ENCODE peak calls at places on chromosomes 13 and 19, in nine cellular contexts. H, O, N, S, F, X, T, J and K are unnamed samples.

GRCh38 chr13:89486721-89487120 is 1815.5 kb downstream of the SLITRK5 start:
- DNase-seq in H (no peak), O (no peak), N (no peak), S (no peak), F (no peak), X (no peak), T (no peak), J (no peak), K (no peak)

GRCh38 chr19:41753159-41753558 is 2.2 kb upstream of the CEACAM6 start:
- DNase-seq in H (no peak), O (peak), N (no peak), S (peak), F (peak), X (peak), T (no peak), J (peak), K (no peak)

GRCh38 chr13:39363393-39363792 is 239.6 kb downstream of the LHFPL6 start:
- DNase-seq in H (no peak), O (no peak), N (no peak), S (no peak), F (no peak), X (no peak), T (no peak), J (no peak), K (no peak)

GRCh38 chr13:113305208-113305607 is 8.2 kb downstream of the LAMP1 start:
- DNase-seq in H (no peak), O (no peak), N (no peak), S (no peak), F (peak), X (no peak), T (no peak), J (no peak), K (peak)

GRCh38 chr19:13761423-13761822 is 2.9 kb upstream of the MRI1 start:
- DNase-seq in H (no peak), O (no peak), N (no peak), S (no peak), F (no peak), X (no peak), T (no peak), J (no peak), K (no peak)

GRCh38 chr19:20664917-20665781 is 3.8 kb upstream of the ZNF626 start:
- DNase-seq in H (peak), O (no peak), N (peak), S (peak), F (no peak), X (no peak), T (no peak), J (peak), K (no peak)

GRCh38 chr13:99151516-99151915 is 49.1 kb upstream of the UBAC2 start:
- DNase-seq in H (no peak), O (no peak), N (no peak), S (no peak), F (peak), X (no peak), T (no peak), J (no peak), K (peak)

GRCh38 chr19:49677232-49677881 is at the start of gene PRMT1:
- DNase-seq in H (peak), O (peak), N (no peak), S (no peak), F (no peak), X (peak), T (no peak), J (no peak), K (no peak)

GRCh38 chr19:40542197-40542859 is 34.3 kb upstream of the SHKBP1 start:
- DNase-seq in H (no peak), O (no peak), N (peak), S (peak), F (no peak), X (no peak), T (peak), J (no peak), K (no peak)

GRCh38 chr19:39557791-39558622 is 18.0 kb upstream of the EID2 start:
- DNase-seq in H (peak), O (no peak), N (no peak), S (no peak), F (no peak), X (no peak), T (no peak), J (no peak), K (no peak)

GRCh38 chr13:50691176-50691681 is 152.3 kb downstream of the DLEU7 start:
- DNase-seq in H (peak), O (no peak), N (no peak), S (no peak), F (no peak), X (no peak), T (no peak), J (no peak), K (no peak)

GRCh38 chr13:58048670-58049069 is 417.1 kb downstream of the PCDH17 start:
- DNase-seq in H (no peak), O (no peak), N (no peak), S (no peak), F (no peak), X (no peak), T (no peak), J (no peak), K (no peak)

GRCh38 chr13:28409648-28410047 is 85.3 kb downstream of the FLT1 start:
- DNase-seq in H (no peak), O (no peak), N (no peak), S (no peak), F (no peak), X (no peak), T (no peak), J (no peak), K (no peak)

GRCh38 chr13:49020940-49021548 is 45.3 kb downstream of the FNDC3A start:
- DNase-seq in H (no peak), O (no peak), N (no peak), S (no peak), F (peak), X (no peak), T (no peak), J (peak), K (no peak)

GRCh38 chr13:48542581-48543341 is 9.9 kb upstream of the RCBTB2 start:
- DNase-seq in H (peak), O (no peak), N (peak), S (peak), F (no peak), X (no peak), T (peak), J (peak), K (no peak)

GRCh38 chr19:2050991-2051770 is at the start of gene MKNK2:
- DNase-seq in H (peak), O (peak), N (peak), S (peak), F (peak), X (peak), T (peak), J (peak), K (no peak)

GRCh38 chr19:14363203-14364097 is 17.8 kb upstream of the ADGRE5 start:
- DNase-seq in H (peak), O (no peak), N (peak), S (peak), F (peak), X (peak), T (peak), J (peak), K (no peak)

GRCh38 chr19:39401549-39402416 is 4.9 kb upstream of the ZFP36 start:
- DNase-seq in H (no peak), O (peak), N (peak), S (peak), F (peak), X (peak), T (peak), J (peak), K (peak)

GRCh38 chr19:27720155-27720554 is 1492.8 kb downstream of the UQCRFS1 start:
- DNase-seq in H (no peak), O (no peak), N (no peak), S (no peak), F (no peak), X (no peak), T (no peak), J (no peak), K (no peak)

GRCh38 chr13:36919833-36920611 is at the start of gene SMAD9:
- DNase-seq in H (peak), O (no peak), N (peak), S (peak), F (peak), X (no peak), T (peak), J (peak), K (no peak)
- H3K27ac ChIP-seq in H (peak), O (no peak), N (peak), S (peak), F (no peak), X (no peak), T (peak), J (no peak), K (no peak)

GRCh38 chr19:55276720-55277430 is 3.0 kb downstream of the HSPBP1 start:
- DNase-seq in H (no peak), O (no peak), N (no peak), S (no peak), F (no peak), X (no peak), T (no peak), J (no peak), K (no peak)
- H3K27ac ChIP-seq in H (no peak), O (no peak), N (no peak), S (no peak), F (no peak), X (peak), T (no peak), J (no peak), K (no peak)

DNA sequence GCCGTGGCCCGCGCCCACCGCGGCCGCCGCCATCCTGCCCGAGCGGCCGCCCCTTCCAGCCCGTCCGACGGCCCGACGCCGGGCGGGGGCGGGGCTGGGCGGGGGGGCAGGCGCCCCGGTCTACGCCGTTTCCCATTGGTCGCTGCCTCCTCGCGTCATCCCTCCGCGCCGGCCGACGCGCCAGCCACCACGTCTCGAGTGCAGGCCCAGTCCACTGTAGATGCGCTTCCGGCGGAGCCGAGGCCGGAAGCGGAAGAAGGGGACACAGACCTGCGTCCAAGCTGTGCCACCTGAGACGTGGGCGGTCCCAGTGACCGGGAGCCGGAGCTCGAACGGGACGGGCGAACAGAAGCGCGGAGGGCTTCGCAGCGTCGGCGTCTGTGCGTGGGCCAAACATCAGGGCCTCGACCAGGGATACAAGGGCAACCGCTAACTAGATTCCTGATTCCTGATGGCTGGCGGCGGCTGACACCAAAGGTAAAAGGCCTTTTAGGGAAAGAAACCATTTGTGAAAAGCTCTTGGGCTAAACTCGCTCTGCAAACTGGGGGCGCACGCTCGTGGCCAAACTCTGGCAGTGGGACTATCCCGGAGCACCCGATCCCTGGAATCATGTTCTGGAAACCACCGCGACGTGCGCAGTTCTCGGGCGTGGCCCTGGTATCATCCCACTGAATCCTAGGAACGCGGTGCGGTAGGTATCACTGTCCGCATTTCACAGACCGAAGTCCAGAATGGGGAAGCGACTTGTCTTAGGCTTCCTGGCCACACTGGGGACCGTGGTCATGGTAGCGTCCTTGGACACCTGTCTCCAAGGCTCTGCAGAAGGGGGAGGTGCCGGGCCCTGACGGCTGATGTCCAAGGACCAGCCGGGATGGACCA is at the start of gene SLC35E1:
- DNase-seq in H (peak), O (peak), N (peak), S (peak), F (peak), X (peak), T (peak), J (peak), K (peak)
- H3K27ac ChIP-seq in H (peak), O (peak), N (peak), S (peak), F (peak), X (peak), T (peak), J (peak), K (peak)

DNA sequence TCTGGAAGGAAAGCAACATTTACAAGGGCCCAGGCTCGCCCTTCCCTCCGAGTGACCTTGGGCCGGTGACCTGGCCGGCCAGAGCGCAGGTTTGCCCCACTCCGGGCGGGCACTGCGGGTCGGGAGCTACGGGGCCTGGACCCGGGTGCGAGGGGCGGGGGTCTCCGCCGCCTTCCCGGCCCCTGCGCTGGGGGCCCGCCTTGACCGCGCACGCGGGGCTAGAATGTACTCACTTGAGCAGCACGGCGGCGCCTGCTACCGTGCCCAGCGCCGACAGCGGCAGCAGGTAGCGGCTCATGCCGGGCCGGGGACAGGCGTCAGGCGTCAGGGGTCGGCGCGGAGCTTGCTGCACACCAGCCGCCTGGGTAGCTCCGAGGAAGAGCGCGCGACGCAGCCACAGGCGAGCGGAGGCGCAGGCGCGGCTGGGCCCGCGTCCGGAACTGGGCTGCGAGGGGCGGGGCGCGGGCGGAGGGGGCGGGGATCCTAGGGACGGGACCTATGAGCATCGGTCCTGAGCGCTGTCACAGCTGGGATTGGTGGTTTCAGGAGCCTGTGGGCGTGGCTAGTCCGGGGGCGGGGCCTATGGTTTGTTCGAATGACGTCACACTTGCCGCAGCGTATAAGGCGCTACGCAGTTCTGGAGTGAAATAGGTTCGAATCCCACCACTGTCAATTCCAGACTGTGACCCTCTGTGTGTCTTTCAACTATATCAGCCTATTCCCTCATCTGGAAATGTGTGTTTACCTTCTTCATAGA is at the start of gene RDH13:
- DNase-seq in H (peak), O (peak), N (peak), S (peak), F (peak), X (peak), T (peak), J (peak), K (peak)
- H3K27ac ChIP-seq in H (no peak), O (peak), N (peak), S (peak), F (peak), X (peak), T (peak), J (no peak), K (peak)

DNA sequence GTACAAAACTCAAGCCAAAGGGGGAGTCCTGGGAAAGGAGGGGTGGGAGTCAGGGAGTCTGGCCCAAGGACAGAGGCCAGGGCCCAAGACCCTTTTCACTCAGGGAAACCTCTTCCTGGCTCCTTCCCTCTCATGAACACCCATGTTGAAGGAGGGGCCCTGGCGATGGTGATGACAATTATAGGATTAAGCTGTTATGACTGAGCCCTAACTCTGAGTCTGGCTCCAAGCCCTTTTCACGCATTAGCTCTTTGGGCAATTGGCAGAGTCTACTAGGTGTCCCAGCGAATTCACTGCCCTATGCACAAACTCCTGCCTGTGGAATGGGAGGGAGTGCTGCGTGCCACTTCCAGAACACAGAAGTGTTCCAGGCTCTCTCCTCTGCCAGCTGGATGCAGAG is 20.7 kb downstream of the ZNF575 start:
- DNase-seq in H (no peak), O (no peak), N (no peak), S (no peak), F (no peak), X (no peak), T (no peak), J (no peak), K (no peak)
- H3K27ac ChIP-seq in H (no peak), O (no peak), N (no peak), S (no peak), F (no peak), X (no peak), T (no peak), J (no peak), K (no peak)

DNA sequence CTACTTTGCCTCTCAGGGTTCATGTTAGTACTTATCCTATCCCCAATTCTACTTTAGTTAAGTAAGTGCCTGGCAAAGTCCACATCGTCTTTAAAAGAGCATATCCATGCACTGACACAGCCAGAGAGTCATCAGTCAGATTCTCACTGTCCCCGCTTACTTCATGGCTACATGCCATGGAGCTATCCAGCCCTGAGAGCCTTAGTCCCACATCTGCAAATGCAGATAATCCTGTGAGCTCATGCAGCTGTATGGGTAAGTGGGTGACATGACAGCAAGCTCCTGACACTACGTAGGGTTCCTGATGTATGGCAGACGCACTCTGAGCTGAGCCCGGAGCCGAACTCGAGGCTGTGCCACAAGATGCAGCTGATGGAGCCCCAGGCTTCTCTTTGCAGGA is 661.5 kb downstream of the LIG4 start:
- DNase-seq in H (peak), O (no peak), N (no peak), S (no peak), F (no peak), X (no peak), T (no peak), J (peak), K (no peak)
- H3K27ac ChIP-seq in H (no peak), O (no peak), N (no peak), S (no peak), F (no peak), X (no peak), T (no peak), J (no peak), K (no peak)